ENCODE peak calls at places on chromosomes 13 and 19, in five cellular contexts. L is OCI-LY7; P is CD4-positive, alpha-beta T cell; Y is IMR-90; F is GM12865. Z is an unnamed sample.

GRCh38 chr19:10842788-10843187 is 5.4 kb upstream of the C19orf38 start:
- DNase-seq in L (no peak), P (no peak), Y (no peak), F (no peak), Z (no peak)

GRCh38 chr13:66503890-66504289 is 726.2 kb downstream of the PCDH9 start:
- DNase-seq in L (no peak), F (no peak), P (no peak), Y (no peak), Z (no peak)

GRCh38 chr13:30334663-30335386 is 27.5 kb upstream of the KATNAL1 start:
- DNase-seq in Y (peak; percentile 4), P (no peak), L (peak; percentile 60), F (peak; percentile 69), Z (peak; percentile 42)

GRCh38 chr19:897442-898039 is 4.3 kb downstream of the RNU6-9 start:
- DNase-seq in F (no peak), Y (no peak), L (no peak), P (no peak), Z (no peak)

GRCh38 chr19:7907122-7907521 is 3.4 kb downstream of the MAP2K7 start:
- DNase-seq in F (peak; percentile 4), Y (no peak), L (no peak), P (no peak), Z (no peak)

GRCh38 chr13:114078501-114079451 is 53.6 kb downstream of the RASA3 start:
- DNase-seq in P (no peak), L (no peak), F (no peak), Y (peak; percentile 84), Z (no peak)

GRCh38 chr19:4694211-4694987 is 24.3 kb upstream of the MYDGF start:
- DNase-seq in Y (peak; percentile 94), L (no peak), F (no peak), P (no peak), Z (no peak)

GRCh38 chr13:109366521-109366920 is 419.9 kb downstream of the IRS2 start:
- DNase-seq in L (no peak), Y (peak; percentile 22), F (no peak), P (no peak), Z (no peak)

GRCh38 chr19:14430712-14431111 is 2.4 kb upstream of the PKN1 start:
- DNase-seq in F (no peak), P (no peak), L (no peak), Y (no peak), Z (peak; percentile 5)

GRCh38 chr13:112777637-112778406 is 88.0 kb downstream of the ATP11A start:
- DNase-seq in F (no peak), Y (no peak), P (no peak), L (no peak), Z (no peak)

GRCh38 chr13:24982333-24982999 is 113.5 kb upstream of the PABPC3 start:
- DNase-seq in P (no peak), F (no peak), L (no peak), Y (no peak), Z (no peak)

GRCh38 chr19:38386968-38387549 is 775 bp downstream of the GGN start:
- DNase-seq in P (no peak), L (no peak), F (no peak), Y (no peak), Z (no peak)

GRCh38 chr19:51131780-51132680 is 7.3 kb downstream of the SIGLEC9 start:
- DNase-seq in F (no peak), Y (peak; percentile 38), L (no peak), P (no peak), Z (peak; percentile 57)
- TF ChIP-seq CTCF in F (no peak), Y (no peak), L (no peak), P (peak; percentile 22), Z (no peak)

GRCh38 chr19:47389150-47389556 is 30.2 kb downstream of the MEIS3 start:
- DNase-seq in Y (no peak), L (no peak), P (no peak), F (no peak), Z (no peak)
- TF ChIP-seq CTCF in Y (no peak), L (no peak), P (no peak), F (no peak), Z (no peak)

GRCh38 chr13:108026671-108027410 is 188.5 kb downstream of the LIG4 start:
- DNase-seq in P (no peak), F (no peak), Y (no peak), L (no peak), Z (no peak)
- TF ChIP-seq CTCF in P (no peak), F (no peak), Y (no peak), L (no peak), Z (no peak)

GRCh38 chr19:18340990-18341868 is 831 bp downstream of the PGPEP1 start:
- DNase-seq in F (peak; percentile 80), P (peak; percentile 65), L (peak; percentile 79), Y (peak; percentile 42), Z (peak; percentile 88)

GRCh38 chr19:18338471-18339001 is 1.9 kb upstream of the PGPEP1 start:
- DNase-seq in P (no peak), Y (no peak), F (no peak), L (no peak), Z (no peak)

GRCh38 chr19:18340237-18340989 is at the start of gene PGPEP1:
- DNase-seq in P (peak; percentile 52), Y (peak; percentile 41), F (peak; percentile 80), L (peak; percentile 81), Z (peak; percentile 92)

GRCh38 chr19:18342090-18342632 is 1.8 kb downstream of the PGPEP1 start:
- DNase-seq in L (no peak), P (no peak), Y (no peak), F (no peak), Z (no peak)

DNA sequence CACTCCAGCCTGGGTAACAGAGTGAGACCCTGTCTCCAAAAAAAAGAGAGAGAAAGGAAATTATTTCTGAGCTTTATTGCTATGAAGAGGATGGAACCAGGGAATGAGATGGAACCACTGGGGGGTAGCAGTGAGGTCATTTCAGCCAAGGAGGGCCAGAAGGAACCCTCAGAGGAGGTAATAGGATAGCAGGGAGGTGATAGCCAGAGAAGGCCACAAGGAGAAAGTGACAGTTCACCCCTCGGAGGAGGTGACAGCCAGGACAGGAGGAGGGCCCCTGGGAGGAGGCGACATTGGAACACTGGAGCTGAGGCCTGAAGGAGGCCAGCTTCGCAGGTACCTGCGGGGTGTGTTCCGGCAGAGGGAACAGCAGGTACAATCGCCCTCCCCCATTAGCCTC is 695 bp upstream of the PGPEP1 start:
- DNase-seq in L (peak; percentile 53), F (peak; percentile 41), Y (peak; percentile 25), P (no peak), Z (peak; percentile 51)
- TF ChIP-seq CTCF in L (peak; percentile 68), F (peak; percentile 27), Y (peak; percentile 28), P (no peak), Z (no peak)

DNA sequence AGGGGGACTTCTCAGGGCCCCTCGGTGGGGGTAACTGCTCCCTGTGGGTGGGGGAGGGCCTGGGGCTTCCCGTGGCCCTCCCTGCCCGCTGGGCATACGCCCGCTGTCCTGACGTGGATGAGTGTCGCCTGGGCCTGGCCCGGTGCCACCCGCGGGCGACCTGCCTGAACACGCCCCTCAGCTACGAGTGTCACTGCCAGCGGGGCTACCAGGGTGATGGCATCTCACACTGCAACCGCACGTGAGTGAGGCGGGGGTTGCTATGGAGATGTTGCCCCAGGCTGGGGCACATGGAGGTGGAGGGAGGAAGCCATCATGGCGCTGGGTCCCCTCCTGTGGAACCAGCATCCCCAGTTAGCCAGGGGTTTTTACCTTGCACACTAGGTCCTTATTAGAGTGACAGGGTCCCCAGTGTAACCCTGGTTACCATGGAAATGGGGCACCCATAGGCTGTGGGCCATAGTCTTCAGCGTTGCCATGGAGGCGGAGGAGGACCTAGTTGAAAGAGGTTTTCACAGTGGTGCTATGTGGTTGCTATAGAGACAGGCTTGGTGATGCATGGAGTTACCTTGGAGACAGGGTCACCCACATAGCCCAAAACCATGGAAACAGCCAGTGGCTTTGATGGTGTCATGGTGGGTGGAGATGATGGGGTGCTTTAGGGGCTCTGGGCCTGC is 26.9 kb downstream of the MEGF8 start:
- DNase-seq in L (no peak), P (no peak), F (peak; percentile 62), Y (peak; percentile 8), Z (peak; percentile 73)
- TF ChIP-seq CTCF in L (no peak), P (no peak), F (no peak), Y (no peak), Z (no peak)

GRCh38 chr19:16429759-16430091 is 42.0 kb downstream of the EPS15L1 start:
- DNase-seq in L (no peak), F (no peak), P (no peak), Y (no peak), Z (no peak)

GRCh38 chr19:16429066-16429758 is 42.6 kb downstream of the EPS15L1 start:
- DNase-seq in Y (no peak), P (no peak), L (no peak), F (no peak), Z (no peak)

GRCh38 chr19:16425993-16426392 is 45.8 kb downstream of the EPS15L1 start:
- DNase-seq in P (no peak), L (no peak), F (no peak), Y (no peak), Z (no peak)

GRCh38 chr19:16425019-16425418 is 46.8 kb downstream of the EPS15L1 start:
- DNase-seq in F (no peak), P (no peak), Y (no peak), L (no peak), Z (no peak)

DNA sequence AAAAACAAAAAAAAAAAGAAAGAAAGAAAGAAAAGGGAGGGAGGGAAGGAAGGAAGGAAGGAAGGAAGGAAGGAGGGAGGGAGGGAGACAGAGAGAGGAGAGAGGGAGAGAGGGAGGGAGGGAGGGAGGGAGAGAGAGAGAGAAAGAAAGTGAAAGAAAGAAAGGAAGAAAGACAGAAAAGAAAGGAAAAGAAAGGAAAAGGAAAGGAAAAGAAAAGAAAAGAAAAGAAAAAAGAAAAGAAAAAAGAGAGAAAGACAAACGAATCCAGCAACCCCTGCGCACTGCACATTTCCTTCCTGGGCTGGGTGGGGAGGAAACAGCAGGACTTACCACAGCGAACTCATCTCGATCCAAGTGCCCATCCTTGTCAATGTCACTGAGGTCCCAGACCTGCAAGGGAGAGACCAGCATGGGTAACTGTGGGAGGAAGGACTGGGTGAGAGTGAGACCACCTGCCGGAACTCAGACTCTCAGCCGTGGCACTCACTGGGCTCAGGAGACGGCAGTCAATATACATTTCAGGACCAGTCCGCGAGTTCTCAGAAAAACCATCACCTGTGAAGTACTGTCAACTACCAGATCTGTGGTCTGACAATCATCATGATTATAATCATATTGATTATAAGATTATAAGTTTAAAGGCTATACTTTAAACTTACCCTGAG is 43.3 kb downstream of the EPS15L1 start:
- DNase-seq in P (no peak), L (no peak), F (no peak), Y (no peak), Z (no peak)
- TF ChIP-seq CTCF in P (no peak), L (no peak), F (no peak), Y (no peak), Z (no peak)